ENCODE peak calls at places on chromosomes 4 and X, in five cellular contexts. P, D, W, B and C are unnamed samples.
A peak's percentile ranks its signal among the peaks of the same experiment; 100 is the strongest.

GRCh38 chr4:183426507-183426906 is 17.9 kb upstream of the CDKN2AIP start:
- DNase-seq in P (peak; percentile 4), D (no peak), W (no peak), B (no peak), C (no peak)

GRCh38 chrX:133908223-133908622 is 77.2 kb downstream of the GPC3 start:
- DNase-seq in P (no peak), D (no peak), W (no peak), B (no peak), C (no peak)

GRCh38 chr4:75099321-75099720 is 166.4 kb downstream of the PARM1 start:
- DNase-seq in P (no peak), D (no peak), W (no peak), B (no peak), C (no peak)

GRCh38 chr4:8000721-8001491 is 61.2 kb upstream of the AFAP1 start:
- DNase-seq in P (no peak), D (no peak), W (no peak), B (no peak), C (no peak)

GRCh38 chr4:123408471-123409084 is 12.0 kb downstream of the SPRY1 start:
- DNase-seq in P (no peak), D (no peak), W (no peak), B (no peak), C (no peak)

GRCh38 chrX:129979207-129979920 is 3.1 kb upstream of the BCORL1 start:
- DNase-seq in P (peak; percentile 36), D (peak; percentile 40), W (no peak), B (no peak), C (no peak)

GRCh38 chr4:2728221-2728620 is 27.9 kb downstream of the TNIP2 start:
- DNase-seq in P (no peak), D (no peak), W (no peak), B (no peak), C (no peak)

GRCh38 chrX:53287493-53288138 is 6.2 kb upstream of the IQSEC2 start:
- DNase-seq in P (no peak), D (peak; percentile 71), W (peak; percentile 66), B (no peak), C (no peak)

GRCh38 chr4:37758226-37758625 is 68.3 kb upstream of the PGM2 start:
- DNase-seq in P (no peak), D (peak; percentile 76), W (peak; percentile 41), B (no peak), C (no peak)

GRCh38 chr4:31923634-31924033 is 1203.5 kb downstream of the PCDH7 start:
- DNase-seq in P (no peak), D (no peak), W (no peak), B (no peak), C (no peak)

GRCh38 chr4:54173281-54173912 is 55.7 kb upstream of the PDGFRA start:
- DNase-seq in P (no peak), D (no peak), W (no peak), B (no peak), C (no peak)

GRCh38 chrX:123217077-123217476 is 33.0 kb downstream of the GRIA3 start:
- DNase-seq in P (no peak), D (peak; percentile 37), W (no peak), B (no peak), C (no peak)

GRCh38 chr4:10893417-10893816 is 208.8 kb upstream of the CLNK start:
- DNase-seq in P (peak; percentile 32), D (peak; percentile 3), W (no peak), B (peak; percentile 3), C (no peak)

GRCh38 chr4:75512336-75513211 is 1.6 kb downstream of the RCHY1 start:
- DNase-seq in P (no peak), D (peak; percentile 57), W (peak; percentile 54), B (no peak), C (no peak)

GRCh38 chrX:38803609-38804480 is 2.6 kb downstream of the MID1IP1 start:
- DNase-seq in P (peak; percentile 96), D (peak; percentile 83), W (peak; percentile 34), B (peak; percentile 57), C (peak; percentile 70)

GRCh38 chr4:15291133-15291532 is 136.7 kb upstream of the C1QTNF7 start:
- DNase-seq in P (no peak), D (peak; percentile 33), W (no peak), B (no peak), C (no peak)

GRCh38 chr4:165360985-165361678 is 17.7 kb upstream of the CPE start:
- DNase-seq in P (no peak), D (no peak), W (no peak), B (no peak), C (no peak)

GRCh38 chr4:165359501-165359900 is 19.3 kb upstream of the CPE start:
- DNase-seq in P (no peak), D (peak; percentile 64), W (no peak), B (no peak), C (no peak)

GRCh38 chr4:165361804-165362203 is 17.0 kb upstream of the CPE start:
- DNase-seq in P (no peak), D (no peak), W (no peak), B (no peak), C (no peak)

GRCh38 chr4:165355900-165356300 is 22.9 kb upstream of the CPE start:
- DNase-seq in P (peak; percentile 74), D (peak; percentile 66), W (peak; percentile 20), B (no peak), C (peak; percentile 32)

DNA sequence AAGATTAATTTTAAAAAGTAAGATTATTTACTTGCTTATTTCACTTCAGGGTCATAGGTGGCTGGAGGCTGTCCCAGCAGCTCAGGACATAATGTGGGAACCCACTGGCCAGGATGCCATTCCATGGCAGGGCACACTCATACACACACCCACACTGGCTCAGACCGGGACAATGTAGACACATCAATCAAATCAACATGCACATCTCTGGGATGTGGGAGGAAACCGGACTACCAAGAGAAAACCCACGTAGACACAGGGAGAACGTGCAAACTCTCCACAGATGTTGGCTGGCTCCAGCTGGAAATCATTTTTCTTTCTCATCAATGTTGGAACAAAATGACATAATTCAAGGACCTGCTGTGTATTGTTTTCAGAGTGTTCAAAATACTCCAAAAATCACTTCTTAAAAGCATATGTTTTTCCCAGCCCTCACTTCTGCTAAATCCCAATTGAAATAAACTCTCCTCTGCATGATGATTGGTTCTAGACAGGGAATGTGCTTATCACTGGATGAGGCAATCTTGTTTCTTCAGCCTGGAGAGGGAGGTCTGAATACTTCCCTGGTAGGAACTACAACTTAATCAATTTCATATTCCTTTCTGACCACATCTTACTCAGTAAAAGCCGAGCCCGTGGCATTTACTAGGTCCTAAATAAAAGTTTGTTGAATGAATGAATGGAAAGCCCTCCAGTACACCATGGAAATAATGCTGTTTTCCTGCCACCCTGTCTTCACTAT is 18.6 kb upstream of the CPE start:
- DNase-seq in P (no peak), D (no peak), W (no peak), B (no peak), C (no peak)
- H2BK15ac ChIP-seq in P (no peak overlapping the region), D (no peak overlapping the region), W (no peak overlapping the region), B (no peak overlapping the region), C (no peak overlapping the region)

DNA sequence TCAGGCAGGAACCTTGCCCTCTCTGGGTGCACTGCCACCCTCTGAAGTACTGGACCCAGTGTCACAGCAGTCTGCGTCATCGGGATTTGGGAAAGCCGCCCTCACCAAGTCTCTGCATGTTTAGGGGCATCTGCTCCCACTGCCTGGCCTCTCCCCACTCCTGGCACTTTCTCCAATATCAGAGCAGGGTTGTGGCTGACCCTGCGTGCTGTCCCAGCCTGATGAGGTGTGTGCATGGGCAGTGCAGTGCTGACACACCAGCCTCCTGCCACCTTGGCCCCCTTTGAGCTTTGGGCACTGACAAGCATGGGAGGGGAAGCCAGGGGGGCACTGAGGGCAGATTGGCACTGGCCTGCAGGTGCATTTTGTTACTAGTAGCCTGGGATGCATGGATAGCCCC is 652.5 kb downstream of the GABRG1 start:
- DNase-seq in P (no peak), D (no peak), W (no peak), B (no peak), C (no peak)
- H3K23ac ChIP-seq in P (no peak overlapping the region), D (no peak overlapping the region), W (no peak overlapping the region), B (no peak overlapping the region), C (no peak overlapping the region)

GRCh38 chrX:318068-318738 is 393 bp downstream of the GTPBP6 start:
- DNase-seq in P (peak; percentile 100), D (peak; percentile 99), W (peak; percentile 97), B (peak; percentile 99), C (peak; percentile 99)

GRCh38 chrX:320126-320783 is 1.7 kb upstream of the GTPBP6 start:
- DNase-seq in P (no peak), D (peak; percentile 28), W (peak; percentile 10), B (no peak), C (no peak)

GRCh38 chrX:319579-320125 is 1.1 kb upstream of the GTPBP6 start:
- DNase-seq in P (no peak), D (no peak), W (no peak), B (no peak), C (no peak)

GRCh38 chrX:317424-318067 is 1.1 kb downstream of the GTPBP6 start:
- DNase-seq in P (no peak), D (no peak), W (no peak), B (no peak), C (no peak)

DNA sequence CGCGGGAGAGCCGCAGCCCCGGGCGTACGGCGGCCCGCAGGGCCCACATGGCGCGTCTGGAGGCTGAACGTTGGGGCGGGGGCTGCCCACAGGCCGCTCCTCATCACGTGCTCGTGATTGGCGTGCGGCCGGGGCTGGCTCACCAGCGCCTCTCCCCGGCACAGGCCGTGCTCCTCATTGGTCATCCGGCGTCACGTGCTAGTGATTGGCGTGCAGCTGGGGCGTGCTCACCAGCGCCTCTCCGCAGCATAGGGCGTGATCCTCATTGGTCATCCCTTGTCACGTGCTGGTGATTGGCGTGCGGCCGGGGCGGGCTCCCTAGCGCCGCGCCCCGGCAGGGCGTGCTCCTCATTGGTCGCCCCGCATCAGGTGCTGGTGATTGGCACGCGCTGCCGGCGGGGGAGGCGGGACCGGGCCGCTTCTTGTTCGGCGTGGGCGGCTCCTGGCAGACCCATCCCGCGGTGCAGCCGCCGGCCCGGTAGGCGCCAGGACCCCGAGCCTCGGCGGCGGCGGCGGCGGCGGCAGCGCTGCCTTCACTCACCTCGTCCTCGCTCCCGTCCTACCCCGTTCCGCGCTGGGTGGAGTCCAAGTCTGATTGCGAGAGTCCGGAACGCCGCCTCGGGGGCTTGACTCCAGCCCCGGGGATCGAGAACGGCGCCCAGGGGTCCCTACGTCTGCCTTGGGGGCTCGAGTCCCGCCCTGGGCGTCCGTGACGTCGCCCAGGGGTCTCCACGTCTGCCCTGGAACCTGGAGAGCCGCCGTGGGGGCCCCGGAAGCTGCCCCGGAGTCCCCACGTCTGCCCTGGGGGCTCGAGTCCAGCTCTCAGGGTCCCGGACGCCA is at the start of gene GTPBP6:
- DNase-seq in P (peak; percentile 100), D (peak; percentile 100), W (peak; percentile 100), B (peak; percentile 99), C (peak; percentile 99)
- H4K91ac ChIP-seq in P (no peak within 1 kb of the TSS), D (peak within 1 kb of the TSS; percentile 96), W (peak within 1 kb of the TSS; percentile 40), B (peak within 1 kb of the TSS; percentile 81), C (no peak within 1 kb of the TSS)

DNA sequence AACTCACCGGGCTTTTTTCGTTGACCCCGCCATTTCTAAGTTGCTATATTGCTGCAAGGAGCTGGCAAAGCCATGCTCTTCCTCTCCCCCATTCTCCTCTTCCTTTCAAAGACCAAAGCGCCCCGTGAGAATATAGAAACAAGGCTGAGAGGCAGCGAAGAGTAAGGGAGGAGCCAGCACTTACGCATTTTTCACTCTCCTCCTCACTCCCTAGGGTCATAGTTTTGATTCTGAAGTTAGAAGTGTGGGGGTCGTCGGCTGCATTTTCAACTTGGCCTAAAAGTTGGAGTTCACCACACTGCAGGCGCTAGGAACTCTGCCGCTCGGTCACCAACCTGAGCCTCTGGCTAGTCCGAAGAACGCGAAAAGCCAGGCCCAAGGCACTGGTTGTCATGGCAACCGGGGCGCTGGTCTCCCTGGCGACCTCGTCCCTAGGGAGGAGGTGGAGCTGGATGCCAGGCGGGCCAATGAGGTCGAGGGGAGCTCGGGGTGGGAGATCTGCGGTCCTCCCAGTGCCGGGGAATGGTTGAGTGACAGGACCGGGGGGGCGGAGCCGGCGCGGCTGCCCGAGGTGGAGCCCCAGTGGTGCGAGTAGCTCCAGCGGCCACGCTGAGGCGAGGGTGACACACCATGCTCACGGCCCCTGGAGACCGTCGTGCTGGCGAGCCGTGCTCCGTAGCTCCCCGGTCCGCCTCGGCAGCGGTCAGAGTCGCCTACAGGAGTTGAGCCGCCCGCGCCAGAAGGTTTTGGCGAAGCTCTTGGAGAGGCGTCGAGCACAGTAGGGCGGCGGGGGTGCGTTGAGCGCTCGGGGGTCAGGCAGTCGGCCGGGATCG is at the start of gene PTPN13:
- DNase-seq in P (peak; percentile 100), D (peak; percentile 99), W (peak; percentile 98), B (peak; percentile 99), C (peak; percentile 100)
- H2BK15ac ChIP-seq in P (no peak within 1 kb of the TSS), D (peak within 1 kb of the TSS; percentile 77), W (peak within 1 kb of the TSS; percentile 65), B (no peak within 1 kb of the TSS), C (peak within 1 kb of the TSS; percentile 91)